ENCODE peak calls at places on chromosomes 6 and 20, in five cellular contexts. One of them, this sample, is unnamed.

GRCh38 chr20:46040902-46041535 is 12.0 kb downstream of the SLC12A5 start:
- DNase-seq in HL-60: no peak
- DNase-seq in H9: peak; percentile 79
- DNase-seq in IMR-90: peak; percentile 26
- DNase-seq in upper lobe of left lung: peak; percentile 61
- DNase-seq in this sample: peak; percentile 67

GRCh38 chr6:551405-551804 is 105.5 kb downstream of the HUS1B start:
- DNase-seq in HL-60: no peak
- DNase-seq in H9: peak; percentile 79
- DNase-seq in IMR-90: peak; percentile 51
- DNase-seq in upper lobe of left lung: no peak
- DNase-seq in this sample: no peak

GRCh38 chr20:44186201-44186600 is 787 bp downstream of the JPH2 start:
- DNase-seq in HL-60: no peak
- DNase-seq in H9: no peak
- DNase-seq in IMR-90: no peak
- DNase-seq in upper lobe of left lung: peak; percentile 46
- DNase-seq in this sample: no peak

GRCh38 chr20:5135363-5136012 is 8.7 kb downstream of the CDS2 start:
- DNase-seq in HL-60: no peak
- DNase-seq in H9: no peak
- DNase-seq in IMR-90: no peak
- DNase-seq in upper lobe of left lung: no peak
- DNase-seq in this sample: no peak

GRCh38 chr6:154986787-154987235 is 8.3 kb upstream of the TIAM2 start:
- DNase-seq in HL-60: no peak
- DNase-seq in H9: no peak
- DNase-seq in IMR-90: no peak
- DNase-seq in upper lobe of left lung: no peak
- DNase-seq in this sample: no peak

GRCh38 chr6:127464161-127464880 is 5.1 kb upstream of the KIAA0408 start:
- DNase-seq in HL-60: no peak
- DNase-seq in H9: no peak
- DNase-seq in IMR-90: peak; percentile 85
- DNase-seq in upper lobe of left lung: no peak
- DNase-seq in this sample: no peak

GRCh38 chr20:41717464-41717863 is 99.3 kb upstream of the CHD6 start:
- DNase-seq in HL-60: no peak
- DNase-seq in H9: no peak
- DNase-seq in IMR-90: no peak
- DNase-seq in upper lobe of left lung: no peak
- DNase-seq in this sample: no peak

GRCh38 chr6:39902136-39902535 is 32.1 kb downstream of the MOCS1 start:
- DNase-seq in HL-60: no peak
- DNase-seq in H9: no peak
- DNase-seq in IMR-90: no peak
- DNase-seq in upper lobe of left lung: no peak
- DNase-seq in this sample: no peak

GRCh38 chr6:1703091-1703855 is 93.6 kb downstream of the FOXC1 start:
- DNase-seq in HL-60: no peak
- DNase-seq in H9: no peak
- DNase-seq in IMR-90: no peak
- DNase-seq in upper lobe of left lung: peak; percentile 46
- DNase-seq in this sample: no peak

GRCh38 chr20:57747889-57748456 is 38.2 kb upstream of the PMEPA1 start:
- DNase-seq in HL-60: no peak
- DNase-seq in H9: no peak
- DNase-seq in IMR-90: no peak
- DNase-seq in upper lobe of left lung: peak; percentile 61
- DNase-seq in this sample: no peak

GRCh38 chr6:21409231-21409630 is 184.3 kb upstream of the SOX4 start:
- DNase-seq in HL-60: no peak
- DNase-seq in H9: no peak
- DNase-seq in IMR-90: no peak
- DNase-seq in upper lobe of left lung: no peak
- DNase-seq in this sample: no peak

GRCh38 chr6:129192458-129192989 is 309.6 kb downstream of the LAMA2 start:
- DNase-seq in HL-60: no peak
- DNase-seq in H9: no peak
- DNase-seq in IMR-90: no peak
- DNase-seq in upper lobe of left lung: peak; percentile 49
- DNase-seq in this sample: no peak

GRCh38 chr6:126696921-126697693 is 357.2 kb downstream of the CENPW start:
- DNase-seq in HL-60: no peak
- DNase-seq in H9: no peak
- DNase-seq in IMR-90: no peak
- DNase-seq in upper lobe of left lung: no peak
- DNase-seq in this sample: no peak

GRCh38 chr6:63556369-63556768 is 15.9 kb upstream of the LOC128125822 start:
- DNase-seq in HL-60: no peak
- DNase-seq in H9: no peak
- DNase-seq in IMR-90: no peak
- DNase-seq in upper lobe of left lung: no peak
- DNase-seq in this sample: no peak

GRCh38 chr6:80466981-80467380 is 360.5 kb downstream of the BCKDHB start:
- DNase-seq in HL-60: no peak
- DNase-seq in H9: no peak
- DNase-seq in IMR-90: no peak
- DNase-seq in upper lobe of left lung: no peak
- DNase-seq in this sample: no peak

GRCh38 chr20:11905460-11906150 is 12.1 kb upstream of the BTBD3 start:
- DNase-seq in HL-60: no peak
- DNase-seq in H9: no peak
- DNase-seq in IMR-90: peak; percentile 29
- DNase-seq in upper lobe of left lung: no peak
- DNase-seq in this sample: no peak

GRCh38 chr20:21575167-21575566 is 61.3 kb upstream of the NKX2-2 start:
- DNase-seq in HL-60: no peak
- DNase-seq in H9: no peak
- DNase-seq in IMR-90: no peak
- DNase-seq in upper lobe of left lung: no peak
- DNase-seq in this sample: no peak

GRCh38 chr6:47481806-47482205 is 4.2 kb downstream of the CD2AP start:
- DNase-seq in HL-60: no peak
- DNase-seq in H9: no peak
- DNase-seq in IMR-90: no peak
- DNase-seq in upper lobe of left lung: no peak
- DNase-seq in this sample: no peak

DNA sequence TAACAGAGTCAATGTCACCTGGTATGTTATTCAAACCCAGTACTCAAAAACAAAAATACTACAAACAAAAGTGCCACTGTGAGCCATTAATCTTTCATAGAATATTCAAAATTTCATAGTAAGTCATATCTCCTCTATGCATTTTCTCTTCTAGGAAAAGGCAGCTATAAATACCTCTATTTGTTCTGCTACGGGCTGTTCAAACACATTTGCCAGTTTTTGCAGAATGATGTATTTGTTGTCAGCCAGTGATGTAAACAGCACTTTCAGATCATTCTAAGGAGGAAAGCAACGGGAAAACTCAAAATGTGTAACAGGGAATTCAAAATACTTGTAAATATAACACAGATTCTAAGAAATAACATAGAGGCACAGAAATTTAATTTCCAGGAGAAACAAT is 388.2 kb downstream of the SYNE1 start:
- DNase-seq in HL-60: no peak
- DNase-seq in H9: no peak
- DNase-seq in IMR-90: no peak
- DNase-seq in upper lobe of left lung: no peak
- DNase-seq in this sample: no peak
- H3K27ac ChIP-seq in HL-60: no peak overlapping the region
- H3K27ac ChIP-seq in H9: no peak overlapping the region
- H3K27ac ChIP-seq in IMR-90: no peak overlapping the region
- H3K27ac ChIP-seq in upper lobe of left lung: no peak overlapping the region
- H3K27ac ChIP-seq in this sample: no peak overlapping the region

DNA sequence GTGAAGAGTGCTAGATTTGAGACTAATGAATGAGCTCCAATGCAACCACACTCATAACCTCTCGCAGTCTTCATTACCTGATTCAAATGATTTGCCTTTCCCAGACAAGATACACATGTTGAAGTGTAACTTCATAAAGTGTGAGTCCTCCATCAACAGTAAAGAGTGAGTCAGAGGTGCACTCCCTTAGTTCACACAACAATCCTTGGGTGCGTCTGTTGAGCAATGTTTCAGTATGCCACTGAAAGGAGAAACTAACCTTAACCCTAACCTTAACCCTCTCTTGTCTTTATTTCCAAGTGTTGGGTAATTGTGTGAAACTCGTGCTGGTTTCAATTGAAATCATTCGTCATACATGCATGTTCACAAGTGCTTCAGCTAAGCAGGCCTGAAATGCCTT is 21.0 kb upstream of the RIN2 start:
- DNase-seq in HL-60: peak; percentile 91
- DNase-seq in H9: no peak
- DNase-seq in IMR-90: peak; percentile 48
- DNase-seq in upper lobe of left lung: no peak
- DNase-seq in this sample: no peak
- H3K27ac ChIP-seq in HL-60: no peak overlapping the region
- H3K27ac ChIP-seq in H9: no peak overlapping the region
- H3K27ac ChIP-seq in IMR-90: no peak overlapping the region
- H3K27ac ChIP-seq in upper lobe of left lung: no peak overlapping the region
- H3K27ac ChIP-seq in this sample: no peak overlapping the region

GRCh38 chr6:30590509-30590908 is 19.3 kb downstream of the ABCF1 start:
- DNase-seq in HL-60: no peak
- DNase-seq in H9: no peak
- DNase-seq in IMR-90: no peak
- DNase-seq in upper lobe of left lung: no peak
- DNase-seq in this sample: no peak
- H3K27ac ChIP-seq in HL-60: no peak overlapping the region
- H3K27ac ChIP-seq in H9: no peak overlapping the region
- H3K27ac ChIP-seq in IMR-90: peak overlapping the region; percentile 85
- H3K27ac ChIP-seq in upper lobe of left lung: peak overlapping the region; percentile 73
- H3K27ac ChIP-seq in this sample: no peak overlapping the region

DNA sequence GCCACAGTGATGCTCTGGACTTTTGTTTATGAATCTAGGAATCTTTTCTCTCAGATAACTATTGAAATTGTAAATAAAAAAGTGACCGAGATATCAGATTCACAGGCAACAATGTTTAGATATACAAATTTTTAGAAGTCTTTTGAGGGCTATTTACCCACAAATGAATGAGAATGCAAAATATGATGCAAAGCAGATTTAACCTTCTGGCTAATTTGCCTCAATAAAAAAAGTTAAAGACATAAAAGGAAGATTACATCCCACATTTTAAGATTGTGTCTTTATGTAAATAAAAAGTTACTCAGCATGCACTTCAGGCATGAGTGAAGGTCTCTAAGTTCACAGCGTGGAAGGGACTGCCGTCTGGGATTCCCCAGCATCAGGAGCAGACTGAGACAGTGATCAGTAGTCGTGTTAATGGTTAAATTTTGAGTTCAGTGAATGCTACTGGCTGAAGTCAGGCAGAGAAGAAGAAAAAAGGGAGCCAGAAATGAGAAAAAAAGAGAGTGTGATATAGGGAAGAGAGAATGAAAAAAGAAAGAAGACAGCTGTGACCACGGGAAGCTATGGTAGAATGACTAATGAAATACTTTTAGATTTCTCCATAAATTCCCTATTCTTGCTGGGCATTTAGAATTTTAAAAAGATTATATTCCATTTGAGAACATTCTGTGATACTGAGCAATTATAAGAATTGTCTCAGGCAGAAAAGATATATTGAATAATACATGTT is 93.6 kb downstream of the MYB start:
- DNase-seq in HL-60: no peak
- DNase-seq in H9: no peak
- DNase-seq in IMR-90: peak; percentile 34
- DNase-seq in upper lobe of left lung: no peak
- DNase-seq in this sample: no peak
- H3K27ac ChIP-seq in HL-60: no peak overlapping the region
- H3K27ac ChIP-seq in H9: no peak overlapping the region
- H3K27ac ChIP-seq in IMR-90: no peak overlapping the region
- H3K27ac ChIP-seq in upper lobe of left lung: no peak overlapping the region
- H3K27ac ChIP-seq in this sample: no peak overlapping the region

GRCh38 chr6:136550045-136550329 is 235 bp downstream of the MAP7 start:
- DNase-seq in HL-60: no peak
- DNase-seq in H9: no peak
- DNase-seq in IMR-90: no peak
- DNase-seq in upper lobe of left lung: no peak
- DNase-seq in this sample: no peak

GRCh38 chr6:136551103-136551502 is 881 bp upstream of the MAP7 start:
- DNase-seq in HL-60: no peak
- DNase-seq in H9: no peak
- DNase-seq in IMR-90: no peak
- DNase-seq in upper lobe of left lung: no peak
- DNase-seq in this sample: no peak

GRCh38 chr6:136550330-136551071 is at the start of gene MAP7:
- DNase-seq in HL-60: no peak
- DNase-seq in H9: peak; percentile 94
- DNase-seq in IMR-90: peak; percentile 18
- DNase-seq in upper lobe of left lung: peak; percentile 96
- DNase-seq in this sample: peak; percentile 92

GRCh38 chr6:136548582-136549330 is 1.5 kb downstream of the MAP7 start:
- DNase-seq in HL-60: no peak
- DNase-seq in H9: no peak
- DNase-seq in IMR-90: no peak
- DNase-seq in upper lobe of left lung: no peak
- DNase-seq in this sample: no peak

GRCh38 chr6:136549359-136550044 is 720 bp downstream of the MAP7 start:
- DNase-seq in HL-60: no peak
- DNase-seq in H9: peak; percentile 53
- DNase-seq in IMR-90: no peak
- DNase-seq in upper lobe of left lung: peak; percentile 87
- DNase-seq in this sample: peak; percentile 57
- H3K27ac ChIP-seq in HL-60: no peak overlapping the region
- H3K27ac ChIP-seq in H9: no peak overlapping the region
- H3K27ac ChIP-seq in IMR-90: no peak overlapping the region
- H3K27ac ChIP-seq in upper lobe of left lung: peak overlapping the region; percentile 80
- H3K27ac ChIP-seq in this sample: peak overlapping the region; percentile 76

GRCh38 chr6:30877419-30878262 is 6.7 kb upstream of the DDR1 start:
- DNase-seq in HL-60: peak; percentile 50
- DNase-seq in H9: peak; percentile 89
- DNase-seq in IMR-90: peak; percentile 90
- DNase-seq in upper lobe of left lung: no peak
- DNase-seq in this sample: peak; percentile 88
- H3K27ac ChIP-seq in HL-60: no peak overlapping the region
- H3K27ac ChIP-seq in H9: no peak overlapping the region
- H3K27ac ChIP-seq in IMR-90: peak overlapping the region; percentile 77
- H3K27ac ChIP-seq in upper lobe of left lung: peak overlapping the region; percentile 83
- H3K27ac ChIP-seq in this sample: peak overlapping the region; percentile 33

GRCh38 chr6:42026540-42026939 is 23.8 kb upstream of the TAF8 start:
- DNase-seq in HL-60: no peak
- DNase-seq in H9: no peak
- DNase-seq in IMR-90: no peak
- DNase-seq in upper lobe of left lung: no peak
- DNase-seq in this sample: no peak
- H3K27ac ChIP-seq in HL-60: no peak overlapping the region
- H3K27ac ChIP-seq in H9: no peak overlapping the region
- H3K27ac ChIP-seq in IMR-90: no peak overlapping the region
- H3K27ac ChIP-seq in upper lobe of left lung: peak overlapping the region; percentile 19
- H3K27ac ChIP-seq in this sample: no peak overlapping the region

This sample was measured in pancreas.